ENCODE peak calls at places on chromosomes 4 and X, in five cellular contexts. C is posterior vena cava, Z is renal cortical epithelial cell, O is fibroblast of pulmonary artery, J is choroid plexus epithelial cell. A is an unnamed sample.

GRCh38 chr4:141675384-141675783 is 39.0 kb downstream of the IL15 start:
- DNase-seq in J (no peak), C (no peak), O (no peak), Z (no peak), A (no peak)

GRCh38 chr4:4755306-4755705 is 104.2 kb upstream of the MSX1 start:
- DNase-seq in O (no peak), J (no peak), C (no peak), Z (no peak), A (no peak)

GRCh38 chrX:50448565-50448964 is 22.1 kb downstream of the DGKK start:
- DNase-seq in Z (peak), O (no peak), J (no peak), C (no peak), A (no peak)

GRCh38 chr4:1166509-1167243 is 5.7 kb downstream of the SPON2 start:
- DNase-seq in C (no peak), Z (no peak), J (peak), O (no peak), A (no peak)

GRCh38 chr4:143085224-143085623 is 99.5 kb upstream of the USP38 start:
- DNase-seq in J (peak), Z (peak), C (no peak), O (peak), A (no peak)

GRCh38 chrX:51421972-51422371 is 74.4 kb downstream of the NUDT11 start:
- DNase-seq in O (no peak), Z (no peak), C (no peak), J (no peak), A (no peak)

GRCh38 chr4:2354127-2354526 is 64.3 kb downstream of the ZFYVE28 start:
- DNase-seq in Z (no peak), C (no peak), O (peak), J (peak), A (no peak)

GRCh38 chr4:722181-722725 is 16.6 kb downstream of the PCGF3 start:
- DNase-seq in Z (no peak), J (no peak), C (no peak), O (no peak), A (no peak)

GRCh38 chr4:1385373-1386340 is 20.6 kb downstream of the NKX1-1 start:
- DNase-seq in O (no peak), Z (no peak), J (no peak), C (peak), A (no peak)

GRCh38 chrX:150360331-150360730 is 2.8 kb upstream of the MAMLD1 start:
- DNase-seq in O (no peak), Z (no peak), J (no peak), C (peak), A (no peak)

GRCh38 chr4:13523105-13523477 is 21.2 kb downstream of the NKX3-2 start:
- DNase-seq in Z (no peak), J (no peak), C (no peak), O (no peak), A (no peak)

GRCh38 chrX:136497556-136498048 is at the start of gene HTATSF1:
- DNase-seq in J (no peak), Z (peak), O (no peak), C (peak), A (peak)

GRCh38 chr4:156764145-156764544 is 207.5 kb downstream of the PDGFC start:
- DNase-seq in O (peak), Z (peak), J (peak), C (no peak), A (no peak)

GRCh38 chr4:153466637-153467153 is 535 bp downstream of the TMEM131L start:
- DNase-seq in C (no peak), O (no peak), J (no peak), Z (no peak), A (no peak)

GRCh38 chrX:99271641-99272040 is 1138.4 kb downstream of the PCDH19 start:
- DNase-seq in J (no peak), C (no peak), Z (no peak), O (no peak), A (no peak)

GRCh38 chr4:173360587-173361221 is 10.1 kb upstream of the SAP30 start:
- DNase-seq in O (peak), C (no peak), Z (peak), J (peak), A (no peak)

A was measured in neuronal stem cell.